ENCODE peak calls at places on chromosomes 13 and 19, in five cellular contexts. U is cardiac muscle cell, M is H9, R is sigmoid colon, X is hepatocyte. L is an unnamed sample. For H3K4me1, the result is how much of the 10 kb centered on the place peaks cover.

GRCh38 chr19:52662631-52663030 is 24.5 kb upstream of the ZNF83 start:
- DNase-seq in R (no peak), M (no peak), X (peak), U (no peak), L (no peak)

GRCh38 chr19:41064974-41065569 is 23.2 kb upstream of the CYP2A13 start:
- DNase-seq in R (no peak), M (peak), U (peak), X (no peak), L (peak)

GRCh38 chr19:32581704-32582164 is 744 bp downstream of the PDCD5 start:
- DNase-seq in U (peak), X (peak), M (peak), R (no peak), L (peak)

GRCh38 chr13:98416408-98416807 is 160.5 kb downstream of the STK24 start:
- DNase-seq in X (peak), R (no peak), U (no peak), M (no peak), L (peak)

GRCh38 chr13:56907766-56908165 is 233.0 kb upstream of the PRR20A start:
- DNase-seq in X (no peak), U (no peak), R (no peak), M (no peak), L (no peak)

GRCh38 chr13:30978981-30979956 is 46.8 kb downstream of the TEX26 start:
- DNase-seq in X (peak), M (peak), U (peak), R (no peak), L (peak)

GRCh38 chr19:50330365-50331078 is 1.3 kb upstream of the KCNC3 start:
- DNase-seq in U (peak), M (peak), X (peak), R (no peak), L (peak)

GRCh38 chr19:41694196-41694595 is 6.1 kb upstream of the CEACAM7 start:
- DNase-seq in M (peak), U (no peak), X (no peak), R (no peak), L (no peak)

GRCh38 chr19:48442116-48443035 is 3.4 kb upstream of the GRWD1 start:
- DNase-seq in R (no peak), M (peak), U (no peak), X (no peak), L (no peak)

GRCh38 chr19:48443731-48444128 is 2.1 kb upstream of the GRWD1 start:
- DNase-seq in X (no peak), R (no peak), U (no peak), M (no peak), L (no peak)

GRCh38 chr19:48444129-48444932 is 1.5 kb upstream of the GRWD1 start:
- DNase-seq in M (peak), R (no peak), X (no peak), U (no peak), L (no peak)

GRCh38 chr19:48444933-48445194 is 919 bp upstream of the GRWD1 start:
- DNase-seq in M (no peak), U (peak), X (no peak), R (no peak), L (no peak)

DNA sequence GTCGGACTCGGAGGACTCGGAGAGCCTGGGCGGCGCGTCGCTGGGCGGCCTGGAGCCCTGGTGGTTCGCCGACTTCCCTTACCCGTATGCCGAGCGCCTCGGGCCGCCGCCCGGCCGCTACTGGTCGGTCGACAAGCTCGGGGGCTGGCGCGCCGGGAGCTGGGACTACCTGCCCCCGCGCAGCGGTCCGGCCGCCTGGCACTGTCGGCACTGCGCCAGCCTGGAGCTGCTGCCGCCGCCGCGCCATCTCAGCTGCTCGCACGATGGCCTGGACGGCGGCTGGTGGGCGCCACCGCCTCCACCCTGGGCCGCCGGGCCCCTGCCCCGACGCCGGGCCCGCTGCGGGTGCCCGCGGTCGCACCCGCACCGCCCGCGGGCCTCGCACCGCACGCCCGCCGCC is 2.5 kb upstream of the GRWD1 start:
- DNase-seq in X (no peak), U (no peak), M (no peak), R (no peak), L (no peak)
- H3K4me1 ChIP-seq in X (under half), U (under half), M (under half), R (under half), L (under half)

DNA sequence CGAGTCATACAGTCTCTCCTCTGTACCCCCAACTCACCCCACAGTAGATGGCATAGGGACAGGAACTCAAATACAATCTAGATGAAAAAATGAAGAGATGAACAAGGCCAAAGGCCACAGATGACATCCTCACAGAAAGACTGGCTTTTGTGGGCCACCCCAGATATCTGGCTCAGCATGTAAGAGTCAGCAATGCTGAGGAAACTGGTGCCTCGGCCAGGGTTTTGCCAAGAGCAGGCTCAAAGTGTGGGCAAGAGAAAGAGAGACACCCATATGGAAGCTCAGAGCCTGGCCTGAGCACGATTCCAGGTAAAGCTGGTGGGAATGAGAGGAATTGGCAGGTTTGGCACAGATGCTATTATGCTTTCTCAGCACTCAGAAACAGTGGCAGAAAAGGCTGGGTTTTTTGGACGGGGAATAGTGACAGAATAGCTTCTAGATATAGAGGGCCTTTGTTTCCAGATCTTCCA is 460.6 kb downstream of the FOXO1 start:
- DNase-seq in M (no peak), U (no peak), R (no peak), X (no peak), L (no peak)
- H3K27ac ChIP-seq in M (no peak), U (no peak), R (no peak), X (no peak), L (peak)

GRCh38 chr13:50531917-50532899 is 311.3 kb downstream of the DLEU7 start:
- DNase-seq in X (peak), U (peak), M (no peak), R (no peak), L (peak)

GRCh38 chr13:50527612-50528509 is 315.6 kb downstream of the DLEU7 start:
- DNase-seq in X (no peak), M (no peak), R (no peak), U (no peak), L (no peak)

GRCh38 chr13:50524540-50524939 is 319.0 kb downstream of the DLEU7 start:
- DNase-seq in M (no peak), R (no peak), X (no peak), U (no peak), L (peak)

GRCh38 chr13:50526771-50527567 is 316.5 kb downstream of the DLEU7 start:
- DNase-seq in X (no peak), R (peak), M (no peak), U (no peak), L (no peak)

DNA sequence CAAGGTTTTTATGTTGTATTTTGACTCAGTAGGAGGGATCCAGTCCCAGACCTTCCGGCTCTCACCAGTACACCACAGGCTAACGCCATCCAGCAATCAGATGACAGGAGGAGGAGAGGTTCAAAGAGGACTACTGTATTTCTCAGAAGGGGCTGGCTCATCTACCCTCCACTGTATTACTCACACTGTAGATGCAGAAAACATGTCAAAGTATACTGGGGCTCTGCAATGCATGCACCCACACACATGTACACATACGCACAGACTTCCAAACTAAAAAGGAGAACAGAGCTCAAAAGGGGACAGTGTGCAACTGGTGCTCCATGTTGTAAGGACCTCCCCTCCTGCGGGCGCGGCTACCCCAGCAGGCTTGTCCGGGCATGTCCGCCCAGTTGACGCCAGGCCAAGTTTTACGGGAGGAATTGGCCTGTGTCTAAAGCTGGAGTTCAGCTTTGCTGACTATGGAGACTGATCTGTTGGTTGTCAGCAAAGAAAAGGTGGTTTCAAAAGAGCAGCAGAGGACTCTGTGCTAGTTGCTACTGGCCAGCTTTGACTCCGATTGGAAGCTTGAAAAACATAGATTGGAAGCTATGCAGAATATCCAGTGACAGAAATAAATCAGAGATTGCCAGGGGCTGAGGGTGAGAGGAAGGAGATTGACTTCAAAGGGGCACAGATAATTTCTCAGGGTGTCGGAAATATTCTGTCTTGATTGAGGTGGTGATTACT is 314.2 kb downstream of the DLEU7 start:
- DNase-seq in X (peak), U (peak), M (peak), R (peak), L (peak)
- H3K4me1 ChIP-seq in X (under half), U (under half), M (under half), R (under half), L (under half)

GRCh38 chr13:77305276-77305675 is 21.6 kb downstream of the MYCBP2 start:
- DNase-seq in R (no peak), X (no peak), U (no peak), M (no peak), L (no peak)

GRCh38 chr13:77306458-77306857 is 20.4 kb downstream of the MYCBP2 start:
- DNase-seq in M (no peak), X (no peak), R (no peak), U (no peak), L (no peak)

GRCh38 chr13:77299587-77299986 is 27.3 kb downstream of the MYCBP2 start:
- DNase-seq in M (no peak), X (no peak), U (no peak), R (no peak), L (no peak)

GRCh38 chr13:77298403-77298802 is 28.5 kb downstream of the MYCBP2 start:
- DNase-seq in M (no peak), X (no peak), R (no peak), U (no peak), L (no peak)

DNA sequence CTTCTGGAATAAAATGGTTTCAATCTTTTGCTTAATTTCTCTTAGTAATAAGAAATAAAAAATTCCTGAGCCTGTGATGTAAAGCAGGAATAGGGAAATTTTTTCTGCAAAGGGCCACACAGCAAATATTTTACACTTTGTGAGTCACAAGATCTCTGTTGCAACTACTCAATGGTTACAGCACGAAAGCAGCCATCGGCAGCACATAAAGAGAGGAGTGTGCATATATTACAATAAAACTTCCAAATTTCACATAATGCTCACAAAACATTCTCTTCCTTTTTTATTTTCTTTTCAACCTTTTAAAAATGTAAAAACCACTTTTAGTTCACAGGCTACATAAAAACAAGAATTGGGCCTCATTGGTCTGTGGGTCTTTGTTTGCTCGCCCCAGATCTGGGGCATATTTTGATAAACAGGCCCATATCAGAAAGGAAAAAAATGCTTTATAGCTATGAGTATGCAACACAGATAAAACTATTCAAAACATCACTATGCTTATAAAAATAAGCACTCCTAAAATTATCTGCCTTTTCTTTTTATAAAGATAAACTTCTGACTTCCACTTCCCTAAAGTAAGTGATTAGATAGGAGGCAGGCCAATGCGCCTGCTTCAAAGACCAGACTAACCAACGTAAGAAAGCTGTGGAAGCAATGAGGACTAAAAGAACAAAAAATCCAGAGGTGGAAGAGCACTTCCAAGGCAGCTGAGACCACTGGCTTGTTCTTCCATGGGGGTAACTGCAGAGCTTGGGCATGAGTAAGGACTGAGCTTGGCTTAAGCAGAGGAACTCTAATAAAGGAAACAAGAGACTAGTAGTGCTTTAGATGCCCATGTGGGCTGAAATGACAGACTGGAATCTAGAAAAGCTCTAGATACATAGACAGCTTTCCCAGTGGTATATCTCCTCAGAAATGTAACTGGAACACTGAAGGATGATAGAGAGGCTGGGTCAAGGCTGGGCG is 26.4 kb downstream of the MYCBP2 start:
- DNase-seq in R (no peak), U (peak), X (peak), M (no peak), L (no peak)
- H3K27ac ChIP-seq in R (peak), U (no peak), X (peak), M (no peak), L (peak)

GRCh38 chr19:45785097-45785496 is 2.8 kb upstream of the DMPK start:
- DNase-seq in M (no peak), X (no peak), U (no peak), R (no peak), L (no peak)
- H3K4me1 ChIP-seq in M (under half), X (under half), U (under half), R (under half), L (under half)

DNA sequence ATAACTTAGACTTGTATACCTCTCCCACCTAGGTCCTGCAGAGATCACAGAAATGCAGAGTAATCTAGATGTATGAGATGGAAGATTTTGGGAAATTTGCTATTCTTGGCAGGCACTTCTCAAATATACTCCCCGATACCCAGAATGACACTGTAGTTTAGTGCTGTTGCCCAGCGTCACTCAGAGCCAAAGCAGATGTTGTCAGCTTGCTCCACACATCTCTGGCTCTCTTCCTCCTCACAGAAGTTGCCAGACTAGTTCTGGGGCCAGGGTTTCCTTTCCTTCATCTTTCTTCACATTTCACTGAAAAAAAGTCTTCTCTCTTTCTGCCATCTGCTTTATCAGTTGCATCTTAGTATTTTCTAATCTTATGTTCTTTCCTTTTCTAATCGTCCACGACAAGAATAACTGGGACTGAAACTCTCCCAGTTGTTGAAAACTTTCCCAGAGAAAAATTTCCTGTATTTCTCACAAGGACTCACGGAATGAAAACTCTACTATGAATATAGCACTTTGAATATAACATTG is 251.4 kb downstream of the RGCC start:
- DNase-seq in M (no peak), U (peak), X (no peak), R (peak), L (no peak)
- H3K27ac ChIP-seq in M (no peak), U (no peak), X (no peak), R (peak), L (no peak)

DNA sequence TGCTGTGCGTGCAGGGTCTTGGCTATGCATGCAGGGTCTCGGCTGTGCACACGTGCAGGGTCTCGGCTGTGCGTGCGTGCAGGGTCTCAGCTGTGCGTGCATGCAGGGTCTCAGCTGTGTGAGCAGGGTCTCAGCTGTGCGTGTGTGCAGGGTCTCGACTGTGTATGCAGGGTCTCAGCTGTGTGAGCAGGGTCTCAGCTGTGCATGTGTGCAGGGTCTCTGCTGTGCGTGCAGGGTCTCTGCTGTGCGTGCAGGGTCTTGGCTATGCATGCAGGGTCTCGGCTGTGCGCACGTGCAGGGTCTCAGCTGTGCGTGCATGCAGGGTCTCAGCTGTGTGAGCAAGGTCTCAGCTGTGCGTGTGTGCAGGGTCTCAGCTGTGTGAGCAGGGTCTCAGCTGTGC is 42.5 kb downstream of the RAB20 start:
- DNase-seq in M (no peak), X (no peak), U (no peak), R (peak), L (no peak)
- H3K4me1 ChIP-seq in M (under half), X (under half), U (under half), R (under half), L (under half)